ENCODE peak calls at places on chromosomes 12 and 14, in seven cellular contexts. N, G, I, E, K, O and C are unnamed samples.

GRCh38 chr12:124391340-124392261 is 96.7 kb downstream of the RFLNA start:
- DNase-seq in E (no peak), O (peak), N (no peak), I (peak), K (peak), G (peak), C (no peak)

GRCh38 chr12:27554421-27555186 is 30.6 kb downstream of the PPFIBP1 start:
- DNase-seq in O (no peak), G (no peak), E (no peak), K (peak), N (no peak), I (no peak), C (no peak)

GRCh38 chr14:49019467-49020100 is 566.6 kb downstream of the RPS29 start:
- DNase-seq in O (no peak), N (no peak), G (no peak), I (no peak), E (no peak), K (no peak), C (no peak)

GRCh38 chr12:106455100-106455499 is 97.6 kb downstream of the POLR3B start:
- DNase-seq in E (no peak), G (no peak), K (no peak), I (no peak), O (no peak), N (no peak), C (no peak)

GRCh38 chr14:57362356-57362755 is 28.0 kb upstream of the NAA30 start:
- DNase-seq in O (no peak), E (no peak), K (no peak), I (no peak), N (no peak), G (no peak), C (no peak)

GRCh38 chr12:4809013-4809448 is 88.8 kb downstream of the GALNT8 start:
- DNase-seq in I (no peak), N (peak), E (peak), O (no peak), K (peak), G (no peak), C (no peak)

GRCh38 chr12:107415066-107415465 is 270.5 kb upstream of the PWP1 start:
- DNase-seq in G (no peak), O (no peak), I (no peak), E (no peak), K (no peak), N (no peak), C (no peak)

GRCh38 chr14:55832974-55833373 is 253.0 kb downstream of the KTN1 start:
- DNase-seq in E (no peak), K (no peak), G (no peak), O (no peak), N (no peak), I (no peak), C (no peak)

GRCh38 chr14:105156414-105157375 is 11.9 kb downstream of the JAG2 start:
- DNase-seq in K (no peak), E (no peak), O (no peak), N (no peak), G (no peak), I (no peak), C (no peak)

GRCh38 chr14:22979748-22980392 is 2.5 kb downstream of the AJUBA start:
- DNase-seq in K (no peak), N (no peak), E (no peak), I (no peak), G (no peak), O (no peak), C (no peak)

GRCh38 chr12:103986823-103987222 is 21.2 kb downstream of the TDG start:
- DNase-seq in O (no peak), G (no peak), E (no peak), N (no peak), I (no peak), K (no peak), C (no peak)

GRCh38 chr14:71551291-71551955 is 380.8 kb upstream of the RGS6 start:
- DNase-seq in E (no peak), N (no peak), O (no peak), G (no peak), K (no peak), I (no peak), C (no peak)

GRCh38 chr14:38080696-38081095 is 127.0 kb upstream of the SSTR1 start:
- DNase-seq in I (no peak), N (no peak), O (no peak), E (no peak), K (no peak), G (no peak), C (no peak)

GRCh38 chr12:41100572-41100971 is 87.5 kb upstream of the PDZRN4 start:
- DNase-seq in O (no peak), N (no peak), G (no peak), K (no peak), E (no peak), I (no peak), C (no peak)

GRCh38 chr14:65287264-65288131 is 125.0 kb upstream of the FUT8 start:
- DNase-seq in K (no peak), G (peak), E (no peak), N (no peak), O (peak), I (peak), C (peak)

GRCh38 chr14:95132732-95133131 is 24.6 kb downstream of the DICER1 start:
- DNase-seq in E (no peak), O (no peak), G (no peak), N (no peak), K (no peak), I (no peak), C (no peak)

GRCh38 chr12:111773801-111774551 is 7.2 kb downstream of the ALDH2 start:
- DNase-seq in N (no peak), K (peak), E (no peak), G (no peak), I (no peak), O (no peak), C (no peak)

GRCh38 chr12:75020068-75020557 is 189.5 kb downstream of the KCNC2 start:
- DNase-seq in K (no peak), O (no peak), G (no peak), E (no peak), I (no peak), N (no peak), C (no peak)

GRCh38 chr14:23008836-23009235 is 1.1 kb downstream of the C14orf93 start:
- DNase-seq in I (no peak), G (no peak), K (no peak), N (no peak), O (no peak), E (no peak), C (peak)

GRCh38 chr12:69933115-69933552 is 108.1 kb downstream of the MYRFL start:
- DNase-seq in N (no peak), I (no peak), E (no peak), G (no peak), K (no peak), O (no peak), C (no peak)

GRCh38 chr12:49036029-49036428 is 17.5 kb upstream of the PRKAG1 start:
- DNase-seq in E (no peak), G (no peak), K (no peak), I (no peak), N (no peak), O (no peak), C (no peak)

GRCh38 chr12:3253682-3254275 is 176.6 kb downstream of the TSPAN9 start:
- DNase-seq in O (no peak), K (no peak), N (peak), I (no peak), G (no peak), E (no peak), C (no peak)

GRCh38 chr12:49028666-49029275 is 10.2 kb upstream of the PRKAG1 start:
- DNase-seq in I (no peak), K (no peak), N (no peak), G (no peak), O (no peak), E (no peak), C (no peak)

GRCh38 chr14:63848890-63849289 is 3.9 kb upstream of the SYNE2 start:
- DNase-seq in E (no peak), O (no peak), I (no peak), G (no peak), K (no peak), N (no peak), C (no peak)